ENCODE peak calls at places on chromosome 1, in seven cellular contexts. S, J, I, C, K, R and E are unnamed samples.

GRCh38 chr1:43957407-43958040 is 10.8 kb downstream of the IPO13 start:
- DNase-seq in S (no peak), J (no peak), I (no peak), C (no peak), K (no peak), R (no peak), E (no peak)

GRCh38 chr1:40312238-40313205 is 4.6 kb downstream of the COL9A2 start:
- DNase-seq in S (no peak), J (no peak), I (no peak), C (no peak), K (peak; percentile 67), R (no peak), E (peak; percentile 85)

GRCh38 chr1:178093958-178094751 is at the start of gene RASAL2:
- DNase-seq in S (peak; percentile 82), J (peak; percentile 85), I (peak; percentile 83), C (peak; percentile 61), K (no peak), R (peak; percentile 87), E (peak; percentile 77)

GRCh38 chr1:171644805-171645483 is 7.5 kb downstream of the MYOC start:
- DNase-seq in S (peak; percentile 75), J (peak; percentile 89), I (peak; percentile 85), C (peak; percentile 62), K (peak; percentile 94), R (no peak), E (peak; percentile 64)

GRCh38 chr1:64033667-64034215 is 169.7 kb upstream of the UBE2U start:
- DNase-seq in S (peak; percentile 50), J (peak; percentile 63), I (no peak), C (no peak), K (no peak), R (no peak), E (no peak)

GRCh38 chr1:17168480-17168878 is 36.4 kb upstream of the PADI1 start:
- DNase-seq in S (no peak), J (peak; percentile 84), I (no peak), C (no peak), K (no peak), R (no peak), E (no peak)

GRCh38 chr1:157878059-157878458 is 36.5 kb upstream of the CD5L start:
- DNase-seq in S (no peak), J (peak; percentile 54), I (peak; percentile 2), C (no peak), K (peak; percentile 80), R (no peak), E (no peak)

GRCh38 chr1:108050134-108050533 is 85.2 kb upstream of the VAV3 start:
- DNase-seq in S (peak; percentile 55), J (peak; percentile 16), I (no peak), C (no peak), K (no peak), R (peak; percentile 66), E (peak; percentile 68)

GRCh38 chr1:30328100-30328370 is 395.4 kb downstream of the MATN1 start:
- DNase-seq in S (no peak), J (no peak), I (no peak), C (no peak), K (no peak), R (no peak), E (no peak)

GRCh38 chr1:204316164-204316563 is 43.6 kb downstream of the PLEKHA6 start:
- DNase-seq in S (no peak), J (no peak), I (no peak), C (no peak), K (no peak), R (no peak), E (no peak)

GRCh38 chr1:214549604-214550338 is 1.6 kb downstream of the PTPN14 start:
- DNase-seq in S (no peak), J (peak; percentile 75), I (no peak), C (no peak), K (no peak), R (no peak), E (no peak)
- H3K27me3 ChIP-seq in S (peaks cover 20% of the 10 kb centered on the region), J (no peaks in the 10 kb centered on the region), I (no peaks in the 10 kb centered on the region), C (no peaks in the 10 kb centered on the region), K (no peaks in the 10 kb centered on the region), R (no peaks in the 10 kb centered on the region), E (no peaks in the 10 kb centered on the region)

DNA sequence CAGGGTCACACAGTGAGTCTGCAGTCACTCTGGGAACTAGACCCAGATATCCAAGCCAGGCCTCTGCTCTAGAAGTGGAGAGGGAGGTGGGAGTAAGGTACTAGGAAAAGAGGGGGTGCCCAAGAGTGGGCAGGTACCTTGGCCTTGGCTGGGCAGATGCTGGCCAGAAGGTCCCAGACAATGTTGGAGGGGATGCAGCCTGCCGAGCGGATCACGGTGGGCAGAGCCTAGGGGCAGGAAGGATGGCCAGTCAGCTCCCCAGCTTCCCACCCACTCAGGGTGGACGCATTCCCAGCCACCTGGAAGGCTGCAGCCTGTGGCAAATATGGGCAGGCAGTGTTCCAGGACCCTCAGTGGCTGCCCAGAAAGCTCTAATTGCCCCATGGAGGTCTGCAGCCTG is 23.3 kb downstream of the SPOCD1 start:
- DNase-seq in S (no peak), J (no peak), I (no peak), C (no peak), K (no peak), R (peak; percentile 36), E (peak; percentile 26)
- H3K4me1 ChIP-seq in S (peaks cover 13% of the 10 kb centered on the region), J (peaks cover 30% of the 10 kb centered on the region), I (peaks cover 10% of the 10 kb centered on the region), C (no peaks in the 10 kb centered on the region), K (peaks cover 18% of the 10 kb centered on the region), R (peaks cover 3% of the 10 kb centered on the region), E (no peaks in the 10 kb centered on the region)

DNA sequence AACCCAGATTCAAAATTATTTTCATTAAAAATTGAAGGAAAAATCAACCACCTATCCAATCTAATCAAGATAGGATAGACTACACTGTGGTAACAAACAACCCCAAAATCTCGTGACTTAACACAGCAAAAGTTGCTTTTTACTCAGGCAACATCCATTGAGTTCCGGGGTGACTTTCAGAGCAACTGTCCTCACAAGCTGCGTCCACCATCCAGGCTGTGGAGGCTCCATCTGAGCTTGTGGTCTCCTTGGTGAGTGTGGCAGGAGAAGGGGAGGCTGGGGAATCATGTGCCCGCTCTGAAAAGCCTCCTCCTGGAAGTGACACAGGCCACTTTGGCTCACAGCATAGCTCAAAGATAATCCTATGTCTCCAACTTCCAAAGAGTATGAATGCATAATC is 52.4 kb downstream of the CD2 start:
- DNase-seq in S (no peak), J (no peak), I (no peak), C (no peak), K (no peak), R (no peak), E (no peak)
- H3K27ac ChIP-seq in S (no peak overlapping the region), J (no peak overlapping the region), I (no peak overlapping the region), C (no peak overlapping the region), K (no peak overlapping the region), R (no peak overlapping the region), E (peak overlapping the region; percentile 11)

DNA sequence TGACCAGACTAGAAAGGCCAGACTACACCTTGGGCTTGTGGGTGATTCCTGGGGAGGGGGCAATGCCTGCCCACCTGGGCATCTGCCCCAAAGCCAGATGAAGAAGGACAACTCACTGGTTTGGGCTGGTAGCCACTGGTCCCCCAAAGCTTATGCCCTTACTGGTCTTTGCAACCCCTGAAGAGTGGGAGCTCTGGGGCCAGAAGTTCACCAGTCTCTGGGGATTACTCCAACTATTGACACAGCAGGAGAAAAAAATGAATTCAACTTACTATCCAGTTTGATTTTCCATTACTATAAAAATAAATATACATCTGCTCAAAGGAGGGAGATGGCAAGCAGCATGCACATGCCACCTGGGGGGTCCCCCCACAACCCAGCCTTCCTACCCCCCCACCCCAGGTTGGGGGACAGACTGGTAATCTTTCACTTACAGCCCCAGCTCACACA is 2.6 kb downstream of the AHDC1 start:
- DNase-seq in S (no peak), J (peak; percentile 60), I (no peak), C (no peak), K (no peak), R (no peak), E (no peak)
- H3K27me3 ChIP-seq in S (no peaks in the 10 kb centered on the region), J (no peaks in the 10 kb centered on the region), I (no peaks in the 10 kb centered on the region), C (no peaks in the 10 kb centered on the region), K (no peaks in the 10 kb centered on the region), R (no peaks in the 10 kb centered on the region), E (no peaks in the 10 kb centered on the region)

GRCh38 chr1:155008015-155008941 is 5.7 kb downstream of the ZBTB7B start:
- DNase-seq in S (peak; percentile 60), J (no peak), I (no peak), C (no peak), K (peak; percentile 42), R (no peak), E (no peak)
- H3K4me1 ChIP-seq in S (peaks cover 89% of the 10 kb centered on the region), J (peaks cover 20% of the 10 kb centered on the region), I (peaks cover 21% of the 10 kb centered on the region), C (peaks cover 34% of the 10 kb centered on the region), K (peaks cover 87% of the 10 kb centered on the region), R (peaks cover 87% of the 10 kb centered on the region), E (peaks cover 91% of the 10 kb centered on the region)

DNA sequence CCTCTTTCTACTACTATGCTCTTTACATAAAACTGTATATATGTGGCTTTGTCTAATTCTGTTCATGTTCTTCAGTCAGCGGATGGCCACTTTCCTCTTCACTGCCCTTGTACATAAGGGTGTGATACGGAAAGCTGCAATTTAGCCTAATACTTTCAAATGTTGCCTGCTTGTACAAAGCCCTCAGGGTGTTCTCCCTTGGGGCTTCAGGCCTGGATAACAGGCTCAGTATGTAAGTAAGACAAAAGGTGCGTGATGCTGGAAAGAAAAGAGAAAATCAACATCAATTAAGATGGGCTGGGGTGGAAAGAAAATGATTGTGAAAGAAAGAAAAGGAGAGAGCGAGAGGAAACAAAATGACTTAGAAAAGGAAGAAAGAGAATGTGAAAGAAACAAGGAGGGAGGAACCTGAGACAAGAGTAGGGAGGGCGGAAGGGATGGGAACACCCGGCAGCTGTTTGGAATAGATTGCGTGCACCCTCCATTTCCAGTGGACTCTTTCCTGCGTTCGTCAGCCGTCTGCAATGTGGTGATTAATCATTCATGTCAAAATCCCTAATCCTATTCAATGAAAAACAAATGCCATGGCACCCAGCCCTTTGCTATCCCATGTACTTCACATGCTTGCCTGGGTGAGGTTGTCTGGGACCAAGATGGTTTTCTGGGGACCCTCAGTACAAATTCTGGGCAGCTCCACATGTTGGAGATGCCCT is 553.6 kb downstream of the NUF2 start:
- DNase-seq in S (peak; percentile 54), J (peak; percentile 92), I (no peak), C (no peak), K (no peak), R (no peak), E (no peak)
- H3K27ac ChIP-seq in S (peak overlapping the region; percentile 69), J (peak overlapping the region; percentile 99), I (no peak overlapping the region), C (no peak overlapping the region), K (no peak overlapping the region), R (no peak overlapping the region), E (peak overlapping the region; percentile 13)

DNA sequence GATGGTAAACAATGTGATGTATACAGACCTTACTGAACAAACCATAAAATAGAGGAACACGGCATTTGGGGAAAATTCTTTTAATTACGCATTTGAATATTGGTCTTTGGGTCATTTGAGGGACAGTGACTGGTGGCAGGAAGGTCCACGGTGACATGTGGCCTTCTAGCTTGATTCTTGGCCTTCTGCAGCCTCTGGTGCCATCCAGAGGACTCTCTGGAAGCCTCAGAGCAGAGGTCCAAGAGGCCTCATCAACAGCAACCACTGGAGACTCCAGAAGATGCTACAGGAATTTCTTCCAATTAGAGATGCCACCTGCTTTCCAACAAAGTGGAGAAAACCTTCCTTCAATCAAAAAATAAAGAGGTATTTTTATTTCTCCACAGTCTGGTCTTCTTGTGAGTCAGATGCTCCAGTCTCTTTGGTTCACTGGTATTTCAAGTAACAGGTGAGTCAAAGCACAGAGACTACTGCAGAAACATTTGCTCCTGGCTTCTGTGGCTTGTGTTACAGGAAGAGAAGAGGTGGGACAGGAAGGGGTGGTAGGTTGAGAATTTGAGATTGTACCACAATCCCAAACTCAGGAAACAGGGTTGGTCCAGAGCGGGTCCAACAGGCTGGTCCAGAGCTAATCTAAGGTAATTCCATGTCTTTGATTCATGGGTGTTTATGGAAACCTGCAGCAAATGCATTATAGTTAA is 2.7 kb upstream of the F5 start:
- DNase-seq in S (no peak), J (no peak), I (no peak), C (no peak), K (no peak), R (no peak), E (no peak)
- H3K27me3 ChIP-seq in S (no peaks in the 10 kb centered on the region), J (peaks cover 24% of the 10 kb centered on the region), I (no peaks in the 10 kb centered on the region), C (no peaks in the 10 kb centered on the region), K (no peaks in the 10 kb centered on the region), R (no peaks in the 10 kb centered on the region), E (no peaks in the 10 kb centered on the region)